ENCODE peak calls at places on chromosomes 6 and 20, in four cellular contexts. N, X, V and C are unnamed samples. For H3K4me1, the result is how much of the 10 kb centered on the place peaks cover.

GRCh38 chr6:88908598-88909548 is 54.5 kb downstream of the RNGTT start:
- DNase-seq in N (no peak), X (no peak), V (no peak), C (no peak)

GRCh38 chr6:18284261-18284660 is 19.9 kb upstream of the DEK start:
- DNase-seq in N (no peak), X (no peak), V (no peak), C (no peak)

GRCh38 chr6:81766482-81767069 is 14.1 kb upstream of the TENT5A start:
- DNase-seq in N (peak), X (no peak), V (no peak), C (no peak)

GRCh38 chr6:41939848-41940758 is 1.5 kb downstream of the CCND3 start:
- DNase-seq in N (no peak), X (peak), V (no peak), C (no peak)

GRCh38 chr6:158756126-158756525 is 63.0 kb downstream of the EZR start:
- DNase-seq in N (no peak), X (no peak), V (no peak), C (no peak)

GRCh38 chr20:16415079-16415478 is 158.2 kb downstream of the KIF16B start:
- DNase-seq in N (no peak), X (no peak), V (no peak), C (no peak)

GRCh38 chr6:7939186-7939863 is 28.7 kb upstream of the TXNDC5 start:
- DNase-seq in N (no peak), X (no peak), V (no peak), C (no peak)

GRCh38 chr6:170450946-170451761 is 102.0 kb downstream of the PSMB1 start:
- DNase-seq in N (no peak), X (no peak), V (no peak), C (no peak)

GRCh38 chr6:31480574-31480973 is 17.4 kb upstream of the MICB start:
- DNase-seq in N (no peak), X (no peak), V (no peak), C (no peak)

GRCh38 chr6:149897855-149898744 is at the start of gene RAET1E:
- DNase-seq in N (no peak), X (no peak), V (no peak), C (no peak)

GRCh38 chr6:94769197-94769596 is 808.1 kb upstream of the MANEA start:
- DNase-seq in N (no peak), X (no peak), V (no peak), C (peak)

GRCh38 chr6:90362273-90362672 is 65.6 kb upstream of the BACH2 start:
- DNase-seq in N (no peak), X (no peak), V (no peak), C (no peak)

GRCh38 chr6:97705568-97705967 is 422.6 kb upstream of the MMS22L start:
- DNase-seq in N (peak), X (peak), V (no peak), C (peak)

GRCh38 chr6:31114540-31114876 is at the start of gene PSORS1C1:
- DNase-seq in N (peak), X (no peak), V (no peak), C (no peak)

GRCh38 chr6:80094017-80094416 is 12.5 kb upstream of the BCKDHB start:
- DNase-seq in N (no peak), X (no peak), V (no peak), C (no peak)

GRCh38 chr6:14889172-14889571 is 356.7 kb upstream of the JARID2 start:
- DNase-seq in N (no peak), X (no peak), V (no peak), C (no peak)

GRCh38 chr20:38434310-38434741 is 802 bp downstream of the SNHG17 start:
- DNase-seq in N (no peak), X (no peak), V (no peak), C (no peak)

GRCh38 chr6:41190791-41191190 is 10.2 kb downstream of the TREML2 start:
- DNase-seq in N (no peak), X (peak), V (no peak), C (no peak)

GRCh38 chr20:59269396-59270025 is 30.9 kb upstream of the EDN3 start:
- DNase-seq in N (no peak), X (no peak), V (no peak), C (no peak)

GRCh38 chr20:48603116-48603818 is 224.5 kb downstream of the PREX1 start:
- DNase-seq in N (no peak), X (no peak), V (no peak), C (no peak)

GRCh38 chr6:5529733-5530132 is 268.4 kb downstream of the FARS2 start:
- DNase-seq in N (no peak), X (no peak), V (no peak), C (no peak)

GRCh38 chr6:82766476-82766875 is 299.2 kb downstream of the UBE3D start:
- DNase-seq in N (no peak), X (no peak), V (no peak), C (no peak)

GRCh38 chr20:34334654-34335407 is 28.2 kb upstream of the ITCH start:
- DNase-seq in N (peak), X (no peak), V (no peak), C (no peak)

GRCh38 chr6:6969761-6970223 is 138.0 kb upstream of the RREB1 start:
- DNase-seq in N (peak), X (no peak), V (no peak), C (no peak)

GRCh38 chr6:106746660-106747059 is 117.3 kb downstream of the QRSL1 start:
- DNase-seq in N (peak), X (no peak), V (no peak), C (no peak)

GRCh38 chr6:45353654-45354053 is 24.1 kb downstream of the SUPT3H start:
- DNase-seq in N (no peak), X (no peak), V (no peak), C (no peak)

GRCh38 chr6:119676971-119677370 is 327.4 kb upstream of the MAN1A1 start:
- DNase-seq in N (no peak), X (no peak), V (no peak), C (no peak)

GRCh38 chr20:44690781-44691423 is 24.3 kb upstream of the CCN5 start:
- DNase-seq in N (no peak), X (no peak), V (no peak), C (no peak)

GRCh38 chr6:27146706-27147507 is 100.6 kb upstream of the PRSS16 start:
- DNase-seq in N (peak), X (peak), V (peak), C (peak)

GRCh38 chr20:59830107-59831023 is 103.1 kb downstream of the SYCP2 start:
- DNase-seq in N (no peak), X (peak), V (no peak), C (no peak)

GRCh38 chr20:4066551-4066950 is 51.2 kb upstream of the RNF24 start:
- DNase-seq in N (no peak), X (no peak), V (no peak), C (no peak)

GRCh38 chr6:15947923-15948322 is 181.0 kb upstream of the MYLIP start:
- DNase-seq in N (no peak), X (no peak), V (no peak), C (no peak)

DNA sequence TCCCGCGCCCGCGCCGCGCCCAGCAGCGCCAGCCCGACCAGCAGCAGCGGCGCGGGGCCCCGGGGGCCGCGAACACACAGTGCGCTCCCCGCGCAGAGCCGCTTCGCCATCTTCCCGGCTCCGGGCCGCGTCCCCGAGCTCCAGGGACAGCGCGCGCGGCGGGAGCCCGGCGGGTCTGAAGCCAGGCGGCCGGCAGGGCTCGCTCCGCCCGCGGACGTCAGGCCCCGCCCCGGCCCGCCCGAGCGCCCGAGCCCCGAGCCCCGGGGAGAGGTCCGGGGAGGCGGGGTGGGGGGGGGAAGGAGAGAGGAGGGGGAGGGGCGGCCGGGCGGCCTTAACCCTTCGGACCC is at the start of gene LAMA5:
- DNase-seq in N (peak), X (no peak), V (no peak), C (no peak)
- H3K4me1 ChIP-seq in N (half or more), X (half or more), V (under half), C (half or more)

GRCh38 chr6:165403006-165403405 is 93.6 kb upstream of the C6orf118 start:
- DNase-seq in N (no peak), X (no peak), V (no peak), C (no peak)

GRCh38 chr6:165401092-165401491 is 91.7 kb upstream of the C6orf118 start:
- DNase-seq in N (no peak), X (no peak), V (no peak), C (no peak)

GRCh38 chr6:165404703-165405102 is 95.3 kb upstream of the C6orf118 start:
- DNase-seq in N (no peak), X (no peak), V (no peak), C (no peak)
- TF ChIP-seq SUZ12 in N (no peak), X (no peak), V (no peak), C (no peak)

GRCh38 chr6:71277926-71278594 is 10.6 kb upstream of the OGFRL1 start:
- DNase-seq in N (no peak), X (no peak), V (no peak), C (no peak)

GRCh38 chr6:71279740-71280139 is 8.9 kb upstream of the OGFRL1 start:
- DNase-seq in N (no peak), X (no peak), V (no peak), C (no peak)

GRCh38 chr6:71284785-71285184 is 3.8 kb upstream of the OGFRL1 start:
- DNase-seq in N (no peak), X (no peak), V (no peak), C (no peak)

GRCh38 chr6:71280701-71281100 is 7.9 kb upstream of the OGFRL1 start:
- DNase-seq in N (no peak), X (no peak), V (no peak), C (no peak)

GRCh38 chr6:71279321-71279720 is 9.3 kb upstream of the OGFRL1 start:
- DNase-seq in N (no peak), X (no peak), V (no peak), C (no peak)
- H3K4me1 ChIP-seq in N (under half), X (under half), V (under half), C (under half)

DNA sequence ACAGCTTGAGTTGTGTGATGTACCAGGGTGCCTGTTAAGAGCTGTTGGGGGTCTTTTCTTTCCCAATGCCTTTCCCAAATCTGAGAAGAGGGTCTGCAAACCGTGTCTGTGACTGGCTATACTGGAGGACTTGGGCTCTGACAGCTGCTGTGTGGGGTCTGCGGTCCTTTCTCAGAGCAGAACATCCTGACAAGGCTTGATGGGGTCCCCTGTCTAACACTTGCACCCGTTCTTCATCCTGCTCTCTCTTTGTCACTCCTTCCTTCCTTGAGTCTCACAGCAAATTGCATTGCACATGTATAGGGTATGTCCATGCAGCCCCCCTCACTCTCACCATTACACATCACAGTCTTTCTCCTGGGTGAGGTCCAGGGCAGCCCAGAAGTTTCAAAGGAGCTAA is 163.0 kb upstream of the GGTLC1 start:
- DNase-seq in N (no peak), X (no peak), V (no peak), C (no peak)
- TF ChIP-seq SUZ12 in N (no peak), X (no peak), V (no peak), C (no peak)